ENCODE peak calls at places on chromosomes 3 and 15, in seven cellular contexts. I is amygdala, Z is posterior vena cava, W is GM18507, V is T1000, U is NCI-H2081, M is HTR-8/SVneo. P is an unnamed sample.
A peak's percentile ranks its signal among the peaks of the same experiment; 100 is the strongest.

GRCh38 chr3:150547045-150547753 is 612 bp downstream of the EIF2A start:
- DNase-seq in I (no peak), Z (no peak), W (no peak), V (no peak), U (no peak), M (peak; percentile 69), P (no peak)

GRCh38 chr3:62919784-62920183 is 44.6 kb upstream of the CADPS start:
- DNase-seq in I (no peak), Z (no peak), W (no peak), V (no peak), U (no peak), M (no peak), P (no peak)

GRCh38 chr3:21036888-21037287 is 714.1 kb downstream of the ZNF385D start:
- DNase-seq in I (no peak), Z (no peak), W (no peak), V (no peak), U (no peak), M (no peak), P (no peak)

GRCh38 chr3:32109256-32109655 is 2.8 kb downstream of the GPD1L start:
- DNase-seq in I (peak; percentile 51), Z (peak; percentile 95), W (no peak), V (no peak), U (peak; percentile 33), M (no peak), P (no peak)

GRCh38 chr3:12920967-12921366 is 79.6 kb upstream of the RPL32 start:
- DNase-seq in I (no peak), Z (no peak), W (no peak), V (no peak), U (no peak), M (no peak), P (no peak)

GRCh38 chr15:31332020-31332680 is 5.5 kb downstream of the KLF13 start:
- DNase-seq in I (no peak), Z (no peak), W (no peak), V (no peak), U (no peak), M (no peak), P (no peak)

GRCh38 chr3:166013073-166013679 is 176.0 kb upstream of the BCHE start:
- DNase-seq in I (no peak), Z (no peak), W (no peak), V (no peak), U (peak; percentile 80), M (peak; percentile 13), P (no peak)

GRCh38 chr3:12758025-12758830 is 831 bp downstream of the TMEM40 start:
- DNase-seq in I (no peak), Z (peak; percentile 86), W (no peak), V (no peak), U (no peak), M (peak; percentile 28), P (no peak)

GRCh38 chr15:46265664-46266063 is 630.8 kb downstream of the SQOR start:
- DNase-seq in I (no peak), Z (no peak), W (no peak), V (no peak), U (no peak), M (no peak), P (no peak)

GRCh38 chr3:111764645-111765091 is 94.4 kb upstream of the PHLDB2 start:
- DNase-seq in I (no peak), Z (no peak), W (no peak), V (no peak), U (no peak), M (no peak), P (no peak)

GRCh38 chr15:65377976-65378366 is at the start of gene IGDCC3:
- DNase-seq in I (no peak), Z (no peak), W (no peak), V (no peak), U (peak; percentile 19), M (peak; percentile 48), P (no peak)

GRCh38 chr3:23304424-23304823 is 101.3 kb downstream of the UBE2E2 start:
- DNase-seq in I (no peak), Z (no peak), W (no peak), V (no peak), U (no peak), M (no peak), P (no peak)

GRCh38 chr3:170007031-170007663 is 30.6 kb upstream of the GPR160 start:
- DNase-seq in I (no peak), Z (no peak), W (no peak), V (no peak), U (no peak), M (no peak), P (peak; percentile 35)

GRCh38 chr3:18208856-18209255 is 216.3 kb downstream of the SATB1 start:
- DNase-seq in I (no peak), Z (no peak), W (no peak), V (no peak), U (no peak), M (no peak), P (no peak)

GRCh38 chr3:61868499-61868898 is 307.1 kb downstream of the PTPRG start:
- DNase-seq in I (no peak), Z (no peak), W (no peak), V (no peak), U (no peak), M (no peak), P (no peak)

GRCh38 chr15:58380280-58380945 is 51.4 kb upstream of the LIPC start:
- DNase-seq in I (no peak), Z (no peak), W (no peak), V (no peak), U (no peak), M (no peak), P (no peak)

GRCh38 chr15:70664494-70664893 is 98.9 kb downstream of the UACA start:
- DNase-seq in I (no peak), Z (no peak), W (no peak), V (no peak), U (no peak), M (no peak), P (no peak)

GRCh38 chr3:114582929-114583328 is 289.1 kb downstream of the TIGIT start:
- DNase-seq in I (no peak), Z (no peak), W (peak; percentile 14), V (no peak), U (no peak), M (no peak), P (no peak)

GRCh38 chr15:32818758-32819405 is 101.1 kb downstream of the GREM1 start:
- DNase-seq in I (no peak), Z (no peak), W (no peak), V (no peak), U (peak; percentile 65), M (peak; percentile 63), P (no peak)

GRCh38 chr3:41997702-41998551 is 36.0 kb upstream of the ULK4 start:
- DNase-seq in I (no peak), Z (no peak), W (no peak), V (no peak), U (no peak), M (no peak), P (no peak)

GRCh38 chr3:52313774-52314188 is 2.3 kb upstream of the DNAH1 start:
- DNase-seq in I (no peak), Z (no peak), W (peak; percentile 74), V (no peak), U (no peak), M (peak; percentile 51), P (peak; percentile 78)

GRCh38 chr3:89358281-89358680 is 250.9 kb downstream of the EPHA3 start:
- DNase-seq in I (no peak), Z (no peak), W (no peak), V (no peak), U (no peak), M (no peak), P (no peak)

P was measured in GM12891.